ENCODE peak calls at places on chromosomes 5 and 9, in five cellular contexts. S is heart left ventricle; I is effector memory CD4-positive, alpha-beta T cell; B is body of pancreas; P is psoas muscle. W is an unnamed sample.

GRCh38 chr5:72523960-72524582 is 16.9 kb upstream of the ZNF366 start:
- DNase-seq in P (no peak), S (no peak), I (no peak), B (peak; percentile 41), W (no peak)

GRCh38 chr9:122005597-122005996 is 87.5 kb downstream of the TTLL11 start:
- DNase-seq in B (no peak), I (no peak), S (no peak), P (no peak), W (no peak)

GRCh38 chr5:54807421-54807820 is 178.0 kb downstream of the ESM1 start:
- DNase-seq in P (no peak), B (no peak), I (no peak), S (no peak), W (no peak)

GRCh38 chr9:20357207-20357503 is 265.1 kb downstream of the MLLT3 start:
- DNase-seq in I (no peak), B (no peak), P (no peak), S (no peak), W (no peak)

GRCh38 chr9:97310023-97310422 is 2.6 kb downstream of the CCDC180 start:
- DNase-seq in I (no peak), B (no peak), S (no peak), P (no peak), W (no peak)

GRCh38 chr5:168132186-168132585 is 159.3 kb upstream of the WWC1 start:
- DNase-seq in P (no peak), S (no peak), B (no peak), I (no peak), W (no peak)

GRCh38 chr5:139156814-139157213 is 41.4 kb downstream of the SIL1 start:
- DNase-seq in I (no peak), P (no peak), S (no peak), B (no peak), W (no peak)

GRCh38 chr9:111957856-111958631 is 61.4 kb downstream of the UGCG start:
- DNase-seq in S (no peak), P (no peak), B (peak; percentile 50), I (no peak), W (no peak)

GRCh38 chr9:14278291-14278721 is 35.6 kb downstream of the NFIB start:
- DNase-seq in S (no peak), P (no peak), B (no peak), I (no peak), W (no peak)

GRCh38 chr9:109939698-109940342 is 159.8 kb downstream of the PALM2AKAP2 start:
- DNase-seq in I (no peak), S (no peak), P (no peak), B (no peak), W (no peak)

GRCh38 chr5:14557840-14558239 is 23.8 kb upstream of the OTULINL start:
- DNase-seq in I (no peak), B (no peak), S (no peak), P (no peak), W (no peak)

GRCh38 chr9:121861501-121862180 is 210.2 kb downstream of the DAB2IP start:
- DNase-seq in I (no peak), B (no peak), P (peak; percentile 76), S (peak; percentile 61), W (no peak)

GRCh38 chr5:139971202-139971725 is 71.8 kb downstream of the NRG2 start:
- DNase-seq in I (no peak), B (no peak), S (no peak), P (no peak), W (no peak)

GRCh38 chr5:88108490-88109279 is 160.0 kb downstream of the TMEM161B start:
- DNase-seq in I (no peak), P (no peak), B (no peak), S (no peak), W (no peak)

GRCh38 chr5:3341446-3342240 is 254.0 kb upstream of the IRX1 start:
- DNase-seq in P (peak; percentile 37), B (no peak), S (no peak), I (no peak), W (no peak)

GRCh38 chr5:80061005-80061404 is 25.9 kb downstream of the THBS4 start:
- DNase-seq in I (no peak), S (no peak), B (no peak), P (no peak), W (no peak)

GRCh38 chr9:121698627-121699270 is 47.3 kb downstream of the DAB2IP start:
- DNase-seq in I (no peak), S (no peak), P (no peak), B (no peak), W (no peak)

GRCh38 chr5:147482426-147483196 is 27.3 kb downstream of the DPYSL3 start:
- DNase-seq in B (peak; percentile 11), P (no peak), S (no peak), I (no peak), W (no peak)

GRCh38 chr5:147484708-147485020 is 25.2 kb downstream of the DPYSL3 start:
- DNase-seq in S (no peak), I (no peak), B (no peak), P (no peak), W (no peak)

GRCh38 chr5:147485046-147485445 is 24.8 kb downstream of the DPYSL3 start:
- DNase-seq in S (no peak), P (no peak), B (no peak), I (no peak), W (no peak)

GRCh38 chr5:147483197-147483790 is 26.6 kb downstream of the DPYSL3 start:
- DNase-seq in S (no peak), P (no peak), B (no peak), I (no peak), W (no peak)

DNA sequence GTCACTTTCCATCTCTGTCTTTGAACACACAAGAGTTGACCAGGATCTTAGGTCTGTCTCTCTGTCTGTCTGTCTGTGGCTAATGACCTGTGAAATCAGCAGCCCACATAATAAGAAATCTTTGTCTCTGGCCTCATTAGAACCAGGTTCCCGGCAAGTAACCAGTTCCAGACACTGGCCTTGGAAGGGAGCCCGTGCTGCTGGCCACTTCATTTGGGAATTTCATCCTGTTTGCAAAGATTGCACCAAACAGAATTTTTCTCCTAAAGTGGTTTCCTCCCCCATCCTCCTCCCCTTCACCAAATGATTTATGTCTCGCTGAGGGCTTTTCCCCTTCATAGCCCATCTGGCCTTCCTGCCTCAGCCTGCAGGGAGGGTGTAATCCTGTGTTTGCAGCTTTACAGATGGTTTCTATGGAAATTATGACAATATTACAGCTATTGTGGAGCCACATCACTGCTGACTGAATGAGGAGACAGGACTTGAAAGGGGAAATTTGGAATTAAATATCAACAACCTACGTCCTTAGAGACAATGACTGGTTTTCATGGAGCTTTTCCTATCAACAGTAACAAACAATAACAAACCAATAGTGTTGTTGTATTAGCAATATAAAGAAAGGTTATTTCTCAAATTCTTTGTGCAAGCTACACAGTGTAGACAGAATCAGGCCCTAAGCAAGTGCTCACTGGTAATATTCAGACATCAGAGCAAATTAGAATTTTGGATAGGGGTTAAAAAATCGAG is 25.7 kb downstream of the DPYSL3 start:
- DNase-seq in S (peak; percentile 64), I (no peak), P (peak; percentile 87), B (peak; percentile 42), W (no peak)
- H3K4me1 ChIP-seq in S (peaks cover 19% of the 10 kb centered on the region), I (no peaks in the 10 kb centered on the region), P (no peaks in the 10 kb centered on the region), B (no peaks in the 10 kb centered on the region), W (peaks cover 3% of the 10 kb centered on the region)

GRCh38 chr5:39203291-39203922 is 16.0 kb downstream of the FYB1 start:
- DNase-seq in B (no peak), I (no peak), S (no peak), P (no peak), W (no peak)

GRCh38 chr5:39202594-39203290 is 16.6 kb downstream of the FYB1 start:
- DNase-seq in I (peak; percentile 45), B (peak; percentile 28), S (no peak), P (no peak), W (no peak)

GRCh38 chr5:39201160-39201794 is 18.1 kb downstream of the FYB1 start:
- DNase-seq in S (no peak), P (no peak), B (no peak), I (no peak), W (no peak)

GRCh38 chr5:39200081-39200480 is 19.3 kb downstream of the FYB1 start:
- DNase-seq in B (no peak), S (no peak), I (no peak), P (no peak), W (no peak)

DNA sequence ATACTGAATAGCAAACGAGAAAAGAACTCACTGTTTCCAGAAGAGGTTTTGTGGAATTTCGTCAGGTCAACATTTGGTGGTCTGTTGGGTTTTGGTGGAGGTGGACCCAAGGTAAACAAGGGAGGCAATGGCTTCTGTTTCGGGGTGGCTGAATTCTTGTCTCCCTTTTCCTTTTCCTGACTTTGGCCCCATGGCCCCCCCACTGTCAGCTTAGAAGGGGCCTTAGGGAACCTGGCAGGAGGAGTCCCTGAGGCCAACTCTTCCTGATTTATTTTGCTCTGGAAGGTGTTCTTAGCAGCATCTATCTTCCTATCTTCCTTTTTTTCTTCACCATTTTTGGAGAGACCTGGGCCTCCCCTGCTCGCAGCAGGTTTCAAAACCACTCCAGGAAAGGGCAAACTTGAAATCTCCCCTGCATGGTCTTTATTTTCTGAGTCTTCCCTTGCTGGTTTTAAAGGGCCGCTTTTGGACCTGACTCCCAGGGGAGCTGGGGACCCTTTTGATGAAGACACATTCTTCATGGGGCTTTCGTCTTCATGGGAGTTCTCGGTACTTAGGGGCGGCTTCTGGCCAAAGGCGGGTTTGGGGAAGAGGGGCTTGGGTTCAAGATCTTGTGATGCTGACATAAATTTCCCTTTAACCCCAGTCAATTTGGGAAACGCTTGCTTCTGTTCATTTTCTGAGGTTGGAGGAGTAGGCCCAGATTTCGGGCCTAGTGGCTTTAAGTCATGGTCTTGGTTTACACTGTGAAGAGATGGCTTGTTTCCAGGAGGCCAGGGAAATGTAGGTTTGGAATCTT is 17.4 kb downstream of the FYB1 start:
- DNase-seq in P (no peak), I (no peak), B (no peak), S (no peak), W (no peak)
- H3K4me3 ChIP-seq in P (no peak overlapping the region), I (peak overlapping the region; percentile 58), B (no peak overlapping the region), S (no peak overlapping the region), W (no peak overlapping the region)

GRCh38 chr5:169905017-169905416 is 75.3 kb downstream of the INSYN2B start:
- DNase-seq in B (no peak), P (no peak), S (no peak), I (no peak), W (no peak)
- H3K27me3 ChIP-seq in B (no peaks in the 10 kb centered on the region), P (no peaks in the 10 kb centered on the region), S (no peaks in the 10 kb centered on the region), I (no peaks in the 10 kb centered on the region), W (no peaks in the 10 kb centered on the region)

DNA sequence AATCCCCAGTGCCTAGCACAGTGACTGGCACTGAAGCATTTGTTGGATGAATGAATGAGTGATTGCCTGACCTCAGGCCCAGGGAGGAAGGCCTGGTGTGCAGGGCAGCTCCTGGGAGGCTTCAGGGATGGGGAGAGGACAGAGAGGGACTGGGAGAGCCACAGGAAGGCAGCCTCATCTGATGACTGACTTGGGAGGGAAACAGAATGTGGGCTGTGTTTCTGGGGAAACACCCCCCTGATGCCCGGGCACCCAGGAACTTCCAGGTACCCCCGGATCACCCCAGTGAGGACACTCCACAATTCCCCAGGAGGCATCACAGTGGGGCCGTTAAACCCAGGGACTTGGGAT is 133.6 kb downstream of the C9orf50 start:
- DNase-seq in B (no peak), S (no peak), I (no peak), P (no peak), W (no peak)
- H3K4me1 ChIP-seq in B (peaks cover 82% of the 10 kb centered on the region), S (peaks cover 59% of the 10 kb centered on the region), I (peaks cover 63% of the 10 kb centered on the region), P (peaks cover 45% of the 10 kb centered on the region), W (peaks cover 14% of the 10 kb centered on the region)

GRCh38 chr5:69217154-69217731 is 17.4 kb upstream of the CDK7 start:
- DNase-seq in I (no peak), P (no peak), B (no peak), S (no peak), W (no peak)
- H3K4me3 ChIP-seq in I (peak overlapping the region; percentile 93), P (peak overlapping the region; percentile 92), B (peak overlapping the region; percentile 97), S (peak overlapping the region; percentile 91), W (peak overlapping the region; percentile 98)